ENCODE peak calls at places on chromosomes 7 and 10, in five cellular contexts. Z is bronchial epithelial cell, J is cardiac muscle cell, S is stomach, E is kidney. Q is an unnamed sample.

GRCh38 chr7:66043681-66044497 is 31.7 kb upstream of the ASL start:
- DNase-seq in Z (peak; percentile 17), J (peak; percentile 39), S (peak; percentile 78), E (peak; percentile 81), Q (peak; percentile 88)

GRCh38 chr7:26681819-26682418 is 182.5 kb downstream of the SKAP2 start:
- DNase-seq in Z (peak; percentile 29), J (peak; percentile 40), S (no peak), E (no peak), Q (no peak)

GRCh38 chr7:149624419-149625338 is 127.1 kb upstream of the ZNF746 start:
- DNase-seq in Z (peak; percentile 78), J (peak; percentile 96), S (peak; percentile 96), E (peak; percentile 97), Q (peak; percentile 98)

GRCh38 chr7:79778786-79779382 is 325.4 kb upstream of the MAGI2 start:
- DNase-seq in Z (peak; percentile 70), J (peak; percentile 95), S (no peak), E (no peak), Q (no peak)

GRCh38 chr7:133724148-133724547 is 403.0 kb upstream of the LRGUK start:
- DNase-seq in Z (no peak), J (no peak), S (no peak), E (no peak), Q (no peak)

GRCh38 chr7:26958834-26959233 is 94.4 kb upstream of the SKAP2 start:
- DNase-seq in Z (peak; percentile 97), J (no peak), S (no peak), E (no peak), Q (no peak)

GRCh38 chr7:117085769-117086463 is 132.6 kb downstream of the ST7 start:
- DNase-seq in Z (peak; percentile 40), J (peak; percentile 33), S (no peak), E (no peak), Q (no peak)

GRCh38 chr7:81415181-81415580 is 354.7 kb downstream of the HGF start:
- DNase-seq in Z (peak; percentile 38), J (no peak), S (no peak), E (no peak), Q (no peak)

GRCh38 chr10:9076066-9076465 is 1021.6 kb downstream of the GATA3 start:
- DNase-seq in Z (no peak), J (no peak), S (no peak), E (no peak), Q (no peak)

GRCh38 chr7:92835851-92836488 is 403 bp downstream of the CDK6 start:
- DNase-seq in Z (no peak), J (peak; percentile 45), S (peak; percentile 28), E (peak; percentile 70), Q (peak; percentile 67)

GRCh38 chr7:68734431-68734830 is 863.8 kb upstream of the AUTS2 start:
- DNase-seq in Z (no peak), J (no peak), S (no peak), E (no peak), Q (no peak)

GRCh38 chr10:3754727-3755439 is 30.1 kb downstream of the KLF6 start:
- DNase-seq in Z (peak; percentile 100), J (peak; percentile 97), S (no peak), E (no peak), Q (no peak)

GRCh38 chr7:90267263-90267858 is 22.4 kb downstream of the CFAP69 start:
- DNase-seq in Z (no peak), J (no peak), S (no peak), E (no peak), Q (no peak)

GRCh38 chr10:101602767-101603398 is 14.8 kb downstream of the DPCD start:
- DNase-seq in Z (peak; percentile 60), J (peak; percentile 70), S (peak; percentile 74), E (peak; percentile 81), Q (peak; percentile 88)

GRCh38 chr7:93016085-93016471 is 101.7 kb downstream of the SAMD9 start:
- DNase-seq in Z (peak; percentile 20), J (peak; percentile 32), S (no peak), E (no peak), Q (no peak)

GRCh38 chr10:124243702-124244121 is 150.3 kb upstream of the CHST15 start:
- DNase-seq in Z (no peak), J (no peak), S (peak; percentile 24), E (no peak), Q (no peak)

GRCh38 chr7:45663167-45663921 is 89.2 kb downstream of the ADCY1 start:
- DNase-seq in Z (no peak), J (peak; percentile 33), S (peak; percentile 45), E (no peak), Q (no peak)

GRCh38 chr10:123607386-123607785 is 58.8 kb upstream of the GPR26 start:
- DNase-seq in Z (no peak), J (no peak), S (no peak), E (no peak), Q (no peak)

GRCh38 chr7:102169651-102170416 is 116.8 kb upstream of the SH2B2 start:
- DNase-seq in Z (no peak), J (peak; percentile 75), S (no peak), E (no peak), Q (no peak)

GRCh38 chr10:122391875-122392274 is 17.4 kb downstream of the PLEKHA1 start:
- DNase-seq in Z (no peak), J (no peak), S (no peak), E (no peak), Q (no peak)

GRCh38 chr7:20647051-20647450 is 31.6 kb downstream of the ABCB5 start:
- DNase-seq in Z (no peak), J (no peak), S (no peak), E (no peak), Q (no peak)

GRCh38 chr7:2873686-2874551 is 29.8 kb upstream of the GNA12 start:
- DNase-seq in Z (peak; percentile 95), J (peak; percentile 92), S (no peak), E (no peak), Q (no peak)

GRCh38 chr10:35824704-35825103 is 182.6 kb upstream of the FZD8 start:
- DNase-seq in Z (no peak), J (no peak), S (no peak), E (no peak), Q (no peak)

GRCh38 chr7:85074-85945 is 107.1 kb upstream of the FAM20C start:
- DNase-seq in Z (no peak), J (peak; percentile 70), S (peak; percentile 46), E (no peak), Q (no peak)

GRCh38 chr7:114084381-114085312 is 165.8 kb upstream of the PPP1R3A start:
- DNase-seq in Z (no peak), J (peak; percentile 36), S (peak; percentile 50), E (peak; percentile 80), Q (peak; percentile 74)

GRCh38 chr10:78849731-78850130 is 219.0 kb upstream of the ZMIZ1 start:
- DNase-seq in Z (no peak), J (no peak), S (peak; percentile 8), E (no peak), Q (no peak)

GRCh38 chr10:78852856-78853255 is 215.9 kb upstream of the ZMIZ1 start:
- DNase-seq in Z (peak; percentile 10), J (peak; percentile 40), S (peak; percentile 39), E (no peak), Q (no peak)

GRCh38 chr10:78852447-78852846 is 216.3 kb upstream of the ZMIZ1 start:
- DNase-seq in Z (no peak), J (no peak), S (no peak), E (no peak), Q (no peak)

GRCh38 chr10:78850611-78851010 is 218.2 kb upstream of the ZMIZ1 start:
- DNase-seq in Z (no peak), J (no peak), S (peak; percentile 8), E (no peak), Q (no peak)

DNA sequence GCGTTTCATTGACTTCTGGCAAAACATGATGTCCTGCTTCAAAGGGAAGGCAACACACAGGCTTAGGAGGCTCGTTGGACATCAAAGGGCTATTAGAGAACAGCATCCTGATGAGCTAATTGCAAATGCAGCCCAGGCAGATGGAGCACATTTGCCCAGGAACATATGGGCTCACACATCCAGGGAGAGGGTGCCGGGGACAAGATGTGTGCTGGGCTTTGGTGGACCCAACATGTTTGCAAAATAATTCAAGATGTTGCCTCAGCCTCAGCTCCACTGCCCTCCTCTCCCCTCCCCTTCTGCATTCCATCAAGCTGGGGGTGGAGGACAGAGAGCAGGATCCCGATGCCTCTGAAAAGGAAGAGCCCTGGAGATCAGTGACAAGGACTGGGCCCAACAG is 217.1 kb upstream of the ZMIZ1 start:
- DNase-seq in Z (no peak), J (no peak), S (no peak), E (no peak), Q (no peak)
- H3K4me3 ChIP-seq in Z (no peak overlapping the region), J (no peak overlapping the region), S (no peak overlapping the region), E (no peak overlapping the region), Q (no peak overlapping the region)

DNA sequence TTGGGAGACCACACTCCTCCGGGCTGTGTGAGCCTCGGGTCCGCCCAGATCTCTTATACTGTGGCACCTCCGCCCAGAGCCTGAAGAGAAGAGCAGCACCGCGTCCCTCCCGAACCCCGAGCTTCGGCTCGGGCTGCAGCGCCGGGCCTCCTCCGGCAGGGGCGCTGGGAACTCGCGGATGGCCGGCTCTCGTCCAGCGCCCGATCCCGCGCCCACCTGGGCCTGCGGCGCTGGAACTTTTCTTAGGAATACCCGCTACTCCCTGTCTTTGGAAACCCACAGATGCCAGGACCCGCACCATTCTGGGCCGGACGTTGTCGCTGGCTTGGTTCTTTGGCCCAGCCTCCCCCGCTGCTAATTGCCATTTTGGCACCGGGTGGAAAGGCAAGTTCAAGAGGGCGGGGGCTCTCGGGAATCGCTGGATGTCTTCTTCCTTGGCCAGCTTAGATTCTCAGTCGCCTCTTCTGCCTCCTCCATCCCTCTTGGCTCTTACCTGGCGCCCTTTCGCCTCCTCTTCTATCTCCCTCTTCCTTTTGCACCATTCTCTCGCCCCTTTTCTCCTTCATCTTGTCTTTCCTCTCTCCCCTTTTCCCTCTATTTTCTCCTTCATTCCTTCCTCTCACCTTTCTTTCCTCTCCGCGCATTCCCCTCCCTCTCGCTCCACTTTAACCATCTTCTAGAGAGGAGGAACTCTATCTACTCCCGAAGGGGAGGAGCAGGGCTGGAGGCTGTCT is 2.1 kb upstream of the SORCS3 start:
- DNase-seq in Z (no peak), J (peak; percentile 7), S (no peak), E (no peak), Q (no peak)
- TF ChIP-seq CTCF in Z (peak; percentile 41), J (peak; percentile 54), S (no peak), E (peak; percentile 20), Q (peak; percentile 21)

GRCh38 chr10:329361-330099 is 194.3 kb downstream of the ZMYND11 start:
- DNase-seq in Z (peak; percentile 90), J (peak; percentile 96), S (peak; percentile 93), E (peak; percentile 88), Q (peak; percentile 68)
- H3K4me3 ChIP-seq in Z (no peak overlapping the region), J (no peak overlapping the region), S (no peak overlapping the region), E (no peak overlapping the region), Q (no peak overlapping the region)

GRCh38 chr10:19762026-19762425 is 54.2 kb upstream of the PLXDC2 start:
- DNase-seq in Z (peak; percentile 69), J (peak; percentile 21), S (no peak), E (no peak), Q (no peak)

GRCh38 chr10:19772958-19773357 is 43.3 kb upstream of the PLXDC2 start:
- DNase-seq in Z (peak; percentile 4), J (no peak), S (no peak), E (no peak), Q (no peak)

DNA sequence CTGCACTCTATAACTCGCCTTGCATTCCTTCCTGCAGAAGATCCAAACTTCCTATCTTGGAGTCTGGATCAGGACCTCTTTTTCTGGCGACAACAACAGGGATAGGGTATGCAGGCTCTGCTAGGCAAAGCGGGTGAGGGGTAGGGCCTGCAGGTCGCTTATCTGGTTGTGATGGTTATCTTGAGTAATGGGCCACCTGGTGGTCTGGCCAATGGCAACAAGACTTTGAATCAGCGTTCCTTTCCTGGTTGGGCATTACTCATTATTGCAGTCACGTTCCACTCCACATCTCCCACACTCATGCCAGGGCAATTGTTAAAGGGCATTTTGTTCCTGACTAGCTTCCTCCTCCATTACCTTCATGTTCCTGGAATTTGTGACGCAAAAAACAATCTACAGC is 48.4 kb upstream of the PLXDC2 start:
- DNase-seq in Z (peak; percentile 32), J (no peak), S (no peak), E (no peak), Q (no peak)
- TF ChIP-seq CTCF in Z (no peak), J (no peak), S (no peak), E (no peak), Q (no peak)

Q was measured in upper lobe of right lung.